ENCODE peak calls at places on chromosomes 2 and 18, in nine cellular contexts. One of them, this sample, is unnamed.

GRCh38 chr2:213149332-213149875 is 2.0 kb downstream of the IKZF2 start:
- DNase-seq in choroid plexus epithelial cell: peak; percentile 43
- DNase-seq in NCI-H1417: no peak
- DNase-seq in NCI-H1092: no peak
- DNase-seq in ascending aorta: no peak
- DNase-seq in activated T-cell treated with anti-CD3 and anti-CD28 coated beads for 48 hours: no peak
- DNase-seq in A172: no peak
- DNase-seq in stimulated activated CD8-positive, alpha-beta memory T cell treated with anti-CD3 and anti-CD28 coated beads, Interleukin-2, amount 100 ng/mL, for 48 hours: no peak
- DNase-seq in ELR: peak; percentile 17
- DNase-seq in this sample: no peak

GRCh38 chr2:85266424-85267041 is 61.3 kb downstream of the TGOLN2 start:
- DNase-seq in ascending aorta: no peak
- DNase-seq in stimulated activated CD8-positive, alpha-beta memory T cell treated with anti-CD3 and anti-CD28 coated beads, Interleukin-2, amount 100 ng/mL, for 48 hours: peak; percentile 68
- DNase-seq in NCI-H1417: no peak
- DNase-seq in activated T-cell treated with anti-CD3 and anti-CD28 coated beads for 48 hours: peak; percentile 55
- DNase-seq in ELR: peak; percentile 77
- DNase-seq in A172: peak; percentile 42
- DNase-seq in choroid plexus epithelial cell: peak; percentile 78
- DNase-seq in NCI-H1092: no peak
- DNase-seq in this sample: peak; percentile 74

GRCh38 chr2:102082591-102083586 is 59.7 kb upstream of the IL1R1 start:
- DNase-seq in activated T-cell treated with anti-CD3 and anti-CD28 coated beads for 48 hours: peak; percentile 36
- DNase-seq in NCI-H1092: no peak
- DNase-seq in ELR: peak; percentile 79
- DNase-seq in ascending aorta: peak; percentile 29
- DNase-seq in stimulated activated CD8-positive, alpha-beta memory T cell treated with anti-CD3 and anti-CD28 coated beads, Interleukin-2, amount 100 ng/mL, for 48 hours: no peak
- DNase-seq in A172: no peak
- DNase-seq in NCI-H1417: no peak
- DNase-seq in choroid plexus epithelial cell: peak; percentile 97
- DNase-seq in this sample: peak; percentile 44

GRCh38 chr2:185970148-185970852 is 231.7 kb downstream of the FSIP2 start:
- DNase-seq in A172: no peak
- DNase-seq in choroid plexus epithelial cell: no peak
- DNase-seq in NCI-H1092: no peak
- DNase-seq in ELR: no peak
- DNase-seq in ascending aorta: no peak
- DNase-seq in stimulated activated CD8-positive, alpha-beta memory T cell treated with anti-CD3 and anti-CD28 coated beads, Interleukin-2, amount 100 ng/mL, for 48 hours: no peak
- DNase-seq in activated T-cell treated with anti-CD3 and anti-CD28 coated beads for 48 hours: no peak
- DNase-seq in NCI-H1417: no peak
- DNase-seq in this sample: no peak

GRCh38 chr2:138445227-138445626 is 56.3 kb upstream of the SPOPL start:
- DNase-seq in ELR: no peak
- DNase-seq in A172: no peak
- DNase-seq in choroid plexus epithelial cell: no peak
- DNase-seq in stimulated activated CD8-positive, alpha-beta memory T cell treated with anti-CD3 and anti-CD28 coated beads, Interleukin-2, amount 100 ng/mL, for 48 hours: no peak
- DNase-seq in ascending aorta: no peak
- DNase-seq in NCI-H1092: no peak
- DNase-seq in NCI-H1417: no peak
- DNase-seq in activated T-cell treated with anti-CD3 and anti-CD28 coated beads for 48 hours: no peak
- DNase-seq in this sample: no peak

GRCh38 chr2:135473567-135473966 is 57.5 kb downstream of the ZRANB3 start:
- DNase-seq in NCI-H1417: no peak
- DNase-seq in choroid plexus epithelial cell: peak; percentile 58
- DNase-seq in ELR: peak; percentile 58
- DNase-seq in stimulated activated CD8-positive, alpha-beta memory T cell treated with anti-CD3 and anti-CD28 coated beads, Interleukin-2, amount 100 ng/mL, for 48 hours: no peak
- DNase-seq in activated T-cell treated with anti-CD3 and anti-CD28 coated beads for 48 hours: no peak
- DNase-seq in A172: peak; percentile 18
- DNase-seq in NCI-H1092: no peak
- DNase-seq in ascending aorta: no peak
- DNase-seq in this sample: no peak

GRCh38 chr2:207600211-207600610 is 25.0 kb downstream of the METTL21A start:
- DNase-seq in activated T-cell treated with anti-CD3 and anti-CD28 coated beads for 48 hours: no peak
- DNase-seq in choroid plexus epithelial cell: peak; percentile 47
- DNase-seq in NCI-H1092: no peak
- DNase-seq in NCI-H1417: no peak
- DNase-seq in stimulated activated CD8-positive, alpha-beta memory T cell treated with anti-CD3 and anti-CD28 coated beads, Interleukin-2, amount 100 ng/mL, for 48 hours: no peak
- DNase-seq in ELR: no peak
- DNase-seq in ascending aorta: no peak
- DNase-seq in A172: no peak
- DNase-seq in this sample: no peak

GRCh38 chr2:71605781-71606241 is 152.4 kb downstream of the DYSF start:
- DNase-seq in activated T-cell treated with anti-CD3 and anti-CD28 coated beads for 48 hours: no peak
- DNase-seq in ELR: no peak
- DNase-seq in choroid plexus epithelial cell: no peak
- DNase-seq in NCI-H1417: no peak
- DNase-seq in stimulated activated CD8-positive, alpha-beta memory T cell treated with anti-CD3 and anti-CD28 coated beads, Interleukin-2, amount 100 ng/mL, for 48 hours: no peak
- DNase-seq in NCI-H1092: no peak
- DNase-seq in A172: no peak
- DNase-seq in ascending aorta: no peak
- DNase-seq in this sample: no peak

GRCh38 chr2:29108225-29108624 is 7.0 kb upstream of the CLIP4 start:
- DNase-seq in ELR: peak; percentile 96
- DNase-seq in NCI-H1417: no peak
- DNase-seq in A172: peak; percentile 91
- DNase-seq in stimulated activated CD8-positive, alpha-beta memory T cell treated with anti-CD3 and anti-CD28 coated beads, Interleukin-2, amount 100 ng/mL, for 48 hours: no peak
- DNase-seq in activated T-cell treated with anti-CD3 and anti-CD28 coated beads for 48 hours: no peak
- DNase-seq in NCI-H1092: no peak
- DNase-seq in choroid plexus epithelial cell: peak; percentile 96
- DNase-seq in ascending aorta: no peak
- DNase-seq in this sample: no peak

GRCh38 chr2:98479959-98480524 is 35.4 kb downstream of the INPP4A start:
- DNase-seq in activated T-cell treated with anti-CD3 and anti-CD28 coated beads for 48 hours: no peak
- DNase-seq in NCI-H1092: peak; percentile 38
- DNase-seq in ELR: peak; percentile 66
- DNase-seq in NCI-H1417: peak; percentile 51
- DNase-seq in ascending aorta: no peak
- DNase-seq in choroid plexus epithelial cell: peak; percentile 40
- DNase-seq in stimulated activated CD8-positive, alpha-beta memory T cell treated with anti-CD3 and anti-CD28 coated beads, Interleukin-2, amount 100 ng/mL, for 48 hours: no peak
- DNase-seq in A172: peak; percentile 65
- DNase-seq in this sample: no peak

GRCh38 chr2:152790883-152791282 is 72.5 kb downstream of the ARL6IP6 start:
- DNase-seq in activated T-cell treated with anti-CD3 and anti-CD28 coated beads for 48 hours: no peak
- DNase-seq in stimulated activated CD8-positive, alpha-beta memory T cell treated with anti-CD3 and anti-CD28 coated beads, Interleukin-2, amount 100 ng/mL, for 48 hours: no peak
- DNase-seq in choroid plexus epithelial cell: no peak
- DNase-seq in NCI-H1417: no peak
- DNase-seq in ELR: no peak
- DNase-seq in ascending aorta: no peak
- DNase-seq in NCI-H1092: no peak
- DNase-seq in A172: no peak
- DNase-seq in this sample: no peak

GRCh38 chr18:61893304-61893970 is 630 bp upstream of the RNF152 start:
- DNase-seq in ELR: peak; percentile 72
- DNase-seq in NCI-H1092: peak; percentile 57
- DNase-seq in choroid plexus epithelial cell: peak; percentile 55
- DNase-seq in activated T-cell treated with anti-CD3 and anti-CD28 coated beads for 48 hours: peak; percentile 6
- DNase-seq in NCI-H1417: peak; percentile 91
- DNase-seq in A172: no peak
- DNase-seq in stimulated activated CD8-positive, alpha-beta memory T cell treated with anti-CD3 and anti-CD28 coated beads, Interleukin-2, amount 100 ng/mL, for 48 hours: peak; percentile 12
- DNase-seq in ascending aorta: no peak
- DNase-seq in this sample: peak; percentile 10

GRCh38 chr2:200221055-200221692 is 85.3 kb upstream of the SPATS2L start:
- DNase-seq in choroid plexus epithelial cell: no peak
- DNase-seq in activated T-cell treated with anti-CD3 and anti-CD28 coated beads for 48 hours: no peak
- DNase-seq in NCI-H1417: no peak
- DNase-seq in ascending aorta: no peak
- DNase-seq in stimulated activated CD8-positive, alpha-beta memory T cell treated with anti-CD3 and anti-CD28 coated beads, Interleukin-2, amount 100 ng/mL, for 48 hours: no peak
- DNase-seq in ELR: no peak
- DNase-seq in A172: no peak
- DNase-seq in NCI-H1092: no peak
- DNase-seq in this sample: no peak

GRCh38 chr2:197310940-197311485 is 433 bp upstream of the ANKRD44 start:
- DNase-seq in NCI-H1092: no peak
- DNase-seq in ascending aorta: no peak
- DNase-seq in A172: peak; percentile 6
- DNase-seq in choroid plexus epithelial cell: no peak
- DNase-seq in activated T-cell treated with anti-CD3 and anti-CD28 coated beads for 48 hours: no peak
- DNase-seq in NCI-H1417: no peak
- DNase-seq in ELR: no peak
- DNase-seq in stimulated activated CD8-positive, alpha-beta memory T cell treated with anti-CD3 and anti-CD28 coated beads, Interleukin-2, amount 100 ng/mL, for 48 hours: no peak
- DNase-seq in this sample: no peak

GRCh38 chr2:176565641-176566323 is 296.5 kb downstream of the MTX2 start:
- DNase-seq in A172: no peak
- DNase-seq in stimulated activated CD8-positive, alpha-beta memory T cell treated with anti-CD3 and anti-CD28 coated beads, Interleukin-2, amount 100 ng/mL, for 48 hours: no peak
- DNase-seq in ELR: no peak
- DNase-seq in NCI-H1092: peak; percentile 64
- DNase-seq in NCI-H1417: peak; percentile 88
- DNase-seq in activated T-cell treated with anti-CD3 and anti-CD28 coated beads for 48 hours: no peak
- DNase-seq in ascending aorta: no peak
- DNase-seq in choroid plexus epithelial cell: no peak
- DNase-seq in this sample: no peak

GRCh38 chr2:108385411-108386071 is 7.8 kb downstream of the SULT1C4 start:
- DNase-seq in ELR: no peak
- DNase-seq in ascending aorta: no peak
- DNase-seq in stimulated activated CD8-positive, alpha-beta memory T cell treated with anti-CD3 and anti-CD28 coated beads, Interleukin-2, amount 100 ng/mL, for 48 hours: no peak
- DNase-seq in NCI-H1417: no peak
- DNase-seq in A172: no peak
- DNase-seq in choroid plexus epithelial cell: no peak
- DNase-seq in activated T-cell treated with anti-CD3 and anti-CD28 coated beads for 48 hours: no peak
- DNase-seq in NCI-H1092: no peak
- DNase-seq in this sample: no peak

GRCh38 chr2:12120281-12121150 is 374.1 kb downstream of the LPIN1 start:
- DNase-seq in A172: peak; percentile 62
- DNase-seq in ascending aorta: no peak
- DNase-seq in activated T-cell treated with anti-CD3 and anti-CD28 coated beads for 48 hours: no peak
- DNase-seq in ELR: peak; percentile 91
- DNase-seq in stimulated activated CD8-positive, alpha-beta memory T cell treated with anti-CD3 and anti-CD28 coated beads, Interleukin-2, amount 100 ng/mL, for 48 hours: no peak
- DNase-seq in NCI-H1417: no peak
- DNase-seq in choroid plexus epithelial cell: peak; percentile 81
- DNase-seq in NCI-H1092: no peak
- DNase-seq in this sample: no peak

GRCh38 chr18:59988098-59988706 is 88.4 kb downstream of the PMAIP1 start:
- DNase-seq in ascending aorta: no peak
- DNase-seq in NCI-H1092: peak; percentile 32
- DNase-seq in ELR: peak; percentile 74
- DNase-seq in activated T-cell treated with anti-CD3 and anti-CD28 coated beads for 48 hours: peak; percentile 27
- DNase-seq in A172: peak; percentile 6
- DNase-seq in NCI-H1417: peak; percentile 17
- DNase-seq in choroid plexus epithelial cell: peak; percentile 86
- DNase-seq in stimulated activated CD8-positive, alpha-beta memory T cell treated with anti-CD3 and anti-CD28 coated beads, Interleukin-2, amount 100 ng/mL, for 48 hours: peak; percentile 19
- DNase-seq in this sample: peak; percentile 47

GRCh38 chr2:53970095-53970897 is 497 bp downstream of the PSME4 start:
- DNase-seq in ELR: peak; percentile 65
- DNase-seq in stimulated activated CD8-positive, alpha-beta memory T cell treated with anti-CD3 and anti-CD28 coated beads, Interleukin-2, amount 100 ng/mL, for 48 hours: no peak
- DNase-seq in NCI-H1092: no peak
- DNase-seq in choroid plexus epithelial cell: peak; percentile 52
- DNase-seq in NCI-H1417: peak; percentile 81
- DNase-seq in activated T-cell treated with anti-CD3 and anti-CD28 coated beads for 48 hours: peak; percentile 6
- DNase-seq in ascending aorta: no peak
- DNase-seq in A172: peak; percentile 23
- DNase-seq in this sample: peak; percentile 10

GRCh38 chr2:234074751-234075520 is 24.4 kb downstream of the SPP2 start:
- DNase-seq in stimulated activated CD8-positive, alpha-beta memory T cell treated with anti-CD3 and anti-CD28 coated beads, Interleukin-2, amount 100 ng/mL, for 48 hours: no peak
- DNase-seq in A172: no peak
- DNase-seq in ascending aorta: no peak
- DNase-seq in NCI-H1417: no peak
- DNase-seq in ELR: no peak
- DNase-seq in choroid plexus epithelial cell: no peak
- DNase-seq in NCI-H1092: no peak
- DNase-seq in activated T-cell treated with anti-CD3 and anti-CD28 coated beads for 48 hours: no peak
- DNase-seq in this sample: no peak

GRCh38 chr18:54828290-54828871 is at the start of gene RAB27B:
- DNase-seq in stimulated activated CD8-positive, alpha-beta memory T cell treated with anti-CD3 and anti-CD28 coated beads, Interleukin-2, amount 100 ng/mL, for 48 hours: peak; percentile 51
- DNase-seq in NCI-H1092: no peak
- DNase-seq in ELR: peak; percentile 92
- DNase-seq in ascending aorta: peak; percentile 12
- DNase-seq in NCI-H1417: peak; percentile 82
- DNase-seq in activated T-cell treated with anti-CD3 and anti-CD28 coated beads for 48 hours: peak; percentile 68
- DNase-seq in A172: peak; percentile 70
- DNase-seq in choroid plexus epithelial cell: peak; percentile 94
- DNase-seq in this sample: peak; percentile 58

GRCh38 chr2:86625096-86625495 is 1.4 kb upstream of the RNF103 start:
- DNase-seq in NCI-H1092: no peak
- DNase-seq in NCI-H1417: no peak
- DNase-seq in ELR: no peak
- DNase-seq in stimulated activated CD8-positive, alpha-beta memory T cell treated with anti-CD3 and anti-CD28 coated beads, Interleukin-2, amount 100 ng/mL, for 48 hours: no peak
- DNase-seq in activated T-cell treated with anti-CD3 and anti-CD28 coated beads for 48 hours: no peak
- DNase-seq in ascending aorta: no peak
- DNase-seq in A172: no peak
- DNase-seq in choroid plexus epithelial cell: no peak
- DNase-seq in this sample: no peak

This sample was measured in stimulated activated CD4-positive, alpha-beta T cell treated with anti-CD3 and anti-CD28 coated beads, Interleukin-2, amount 100 ng/mL, for 48 hours.